ENCODE peak calls at places on chromosomes 4 and X, in seven cellular contexts. O is astrocyte of the spinal cord, G is nephron progenitor cell, L is mammary epithelial cell, J is tibial nerve, W is suprapubic skin, K is GM12865. M is an unnamed sample.

GRCh38 chr4:184713887-184714286 is 20.0 kb downstream of the CENPU start:
- DNase-seq in G (no peak), L (no peak), K (no peak), W (no peak), J (no peak), O (no peak), M (no peak)

GRCh38 chrX:150150081-150150779 is 211.9 kb upstream of the EOLA2 start:
- DNase-seq in J (no peak), O (no peak), L (no peak), W (no peak), G (no peak), K (no peak), M (no peak)

GRCh38 chr4:187172340-187172761 is 448.7 kb upstream of the FAT1 start:
- DNase-seq in O (peak), K (no peak), J (no peak), G (no peak), L (no peak), W (no peak), M (no peak)

GRCh38 chr4:173524218-173525117 is 5.6 kb downstream of the HAND2 start:
- DNase-seq in W (no peak), K (no peak), O (no peak), L (no peak), G (peak), J (no peak), M (no peak)

GRCh38 chr4:106287353-106287969 is 28.5 kb downstream of the TBCK start:
- DNase-seq in G (no peak), L (peak), K (no peak), J (no peak), W (no peak), O (peak), M (no peak)

GRCh38 chr4:54333657-54334056 is 104.6 kb downstream of the PDGFRA start:
- DNase-seq in L (no peak), O (no peak), G (no peak), W (no peak), J (no peak), K (no peak), M (no peak)

GRCh38 chr4:37890501-37891220 is at the start of gene TBC1D1:
- DNase-seq in K (peak), G (peak), L (peak), O (no peak), W (peak), J (no peak), M (peak)

GRCh38 chr4:7699825-7700224 is 239.8 kb downstream of the AFAP1 start:
- DNase-seq in L (no peak), G (no peak), K (no peak), W (no peak), J (no peak), O (no peak), M (no peak)

GRCh38 chrX:94612140-94612539 is 938.1 kb downstream of the FAM133A start:
- DNase-seq in K (no peak), L (no peak), G (no peak), O (no peak), W (no peak), J (no peak), M (no peak)

GRCh38 chrX:99705696-99706095 is 704.4 kb downstream of the PCDH19 start:
- DNase-seq in J (no peak), K (no peak), W (no peak), G (no peak), O (no peak), L (no peak), M (no peak)

GRCh38 chr4:19047481-19047880 is 1025.9 kb upstream of the LCORL start:
- DNase-seq in K (no peak), L (no peak), J (no peak), O (no peak), G (no peak), W (no peak), M (no peak)

GRCh38 chr4:94298725-94299252 is 43.8 kb downstream of the HPGDS start:
- DNase-seq in W (no peak), J (no peak), K (no peak), L (peak), O (no peak), G (no peak), M (no peak)

GRCh38 chrX:2500091-2500680 is 590 bp downstream of the DHRSX start:
- DNase-seq in L (peak), K (peak), W (no peak), J (no peak), G (peak), O (peak), M (peak)
- TF ChIP-seq CTCF in L (peak), K (no peak), W (no peak), J (no peak), G (no peak), O (peak), M (no peak)

GRCh38 chr4:86935499-86935832 is 655 bp downstream of the AFF1 start:
- DNase-seq in W (peak), G (no peak), J (no peak), L (no peak), K (no peak), O (no peak), M (no peak)

GRCh38 chr4:86934147-86934771 is 552 bp upstream of the AFF1 start:
- DNase-seq in J (no peak), W (no peak), L (no peak), G (peak), O (peak), K (peak), M (no peak)

GRCh38 chr4:86939123-86939522 is 4.3 kb downstream of the AFF1 start:
- DNase-seq in G (no peak), W (no peak), O (no peak), K (peak), J (no peak), L (no peak), M (no peak)

GRCh38 chr4:86934772-86935498 is at the start of gene AFF1:
- DNase-seq in K (peak), W (peak), L (peak), J (peak), G (peak), O (peak), M (peak)

DNA sequence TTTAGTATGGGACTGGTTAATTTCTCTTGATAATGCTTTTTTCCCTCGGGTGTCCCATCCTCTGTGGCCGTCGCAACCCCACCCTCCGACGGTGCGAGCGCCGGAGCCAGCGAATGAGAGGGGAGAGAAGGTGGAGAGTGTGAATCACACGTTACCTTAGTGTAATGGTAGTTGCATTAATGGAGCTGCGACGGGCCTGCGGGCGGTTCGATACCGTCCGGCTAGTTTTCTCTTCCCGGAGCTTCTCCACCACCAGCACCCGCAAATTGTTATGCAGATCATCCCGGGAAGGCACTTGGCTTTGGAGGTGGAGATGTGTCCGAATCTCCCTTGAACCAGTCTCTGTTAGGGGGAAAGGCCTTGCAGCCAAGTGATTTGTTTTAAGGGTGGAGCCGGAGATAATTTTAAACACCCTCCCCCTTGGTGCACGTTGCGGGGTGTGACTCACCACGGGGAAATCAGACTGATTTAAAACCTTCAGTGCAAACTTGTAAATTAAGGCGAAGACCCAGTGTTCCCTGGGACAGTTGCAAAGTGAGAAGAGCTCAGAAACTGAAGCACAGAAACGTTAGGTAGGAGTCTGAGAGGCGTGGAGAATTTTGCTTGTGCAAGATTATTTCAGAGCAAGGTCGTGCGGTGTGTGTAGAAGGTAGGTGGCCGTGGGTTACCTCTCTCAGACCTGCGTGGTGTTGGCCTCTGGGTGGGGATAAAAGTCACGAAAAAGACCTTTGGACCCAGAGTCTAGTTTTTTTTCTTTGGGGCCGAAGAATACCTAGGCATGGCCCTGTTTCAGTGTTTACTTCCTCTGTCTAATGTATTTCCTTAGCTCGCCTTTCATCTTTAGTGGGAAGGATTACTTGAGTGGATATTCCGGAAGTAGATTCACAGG is 1.3 kb downstream of the AFF1 start:
- DNase-seq in L (peak), G (peak), K (peak), J (peak), O (peak), W (no peak), M (peak)
- TF ChIP-seq CTCF in L (no peak), G (no peak), K (no peak), J (no peak), O (no peak), W (no peak), M (no peak)

DNA sequence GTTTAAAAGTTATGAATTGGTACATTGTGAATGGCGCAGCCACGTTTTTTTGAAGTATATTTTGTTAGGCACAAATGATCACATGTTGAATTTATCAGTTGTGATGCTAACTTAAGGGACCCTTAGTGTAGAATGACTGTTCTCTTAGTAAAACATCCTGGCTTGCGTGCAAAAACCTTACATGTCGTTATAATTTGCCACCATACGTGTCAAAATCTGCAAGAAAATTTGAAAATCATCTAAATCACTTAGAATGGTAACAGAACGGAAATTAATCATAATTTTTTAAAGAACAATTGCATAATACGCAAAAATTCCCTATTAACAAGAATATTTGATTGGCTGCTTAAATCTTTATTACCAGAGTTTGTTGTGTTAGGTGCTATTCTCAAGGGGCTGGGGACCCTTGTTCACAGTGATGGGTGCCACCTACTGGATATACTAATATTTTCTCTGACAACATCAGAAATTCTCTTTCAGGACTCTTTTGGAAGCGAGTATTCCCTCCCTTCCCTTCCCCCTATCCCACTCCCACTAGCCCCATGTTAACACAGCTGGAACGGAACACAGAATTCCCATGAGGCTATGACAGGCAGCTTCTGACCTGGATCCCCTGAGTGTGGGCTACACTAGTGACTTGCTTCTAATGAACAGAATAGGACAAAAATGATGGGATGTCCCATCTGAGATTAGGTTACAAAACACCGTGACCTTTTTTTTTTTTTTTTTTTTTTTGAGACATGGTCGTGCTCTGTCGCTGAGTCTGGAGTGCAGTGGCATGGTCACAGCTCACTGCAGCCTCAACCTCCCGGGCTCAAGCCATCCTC is 71.8 kb downstream of the SUPT20HL2 start:
- DNase-seq in L (no peak), K (peak), J (no peak), G (peak), W (no peak), O (peak), M (peak)
- TF ChIP-seq CTCF in L (peak), K (peak), J (peak), G (peak), W (no peak), O (peak), M (peak)

GRCh38 chrX:125439194-125439849 is 119.7 kb downstream of the TEX13C start:
- DNase-seq in K (no peak), J (no peak), L (no peak), O (no peak), G (no peak), W (no peak), M (no peak)

GRCh38 chrX:125436855-125437254 is 117.2 kb downstream of the TEX13C start:
- DNase-seq in G (peak), O (peak), J (no peak), W (no peak), K (peak), L (peak), M (no peak)
- TF ChIP-seq CTCF in G (peak), O (peak), J (no peak), W (no peak), K (peak), L (peak), M (peak)

GRCh38 chr4:3340038-3340702 is 47.3 kb downstream of the RGS12 start:
- DNase-seq in K (no peak), O (no peak), L (no peak), G (no peak), J (no peak), W (no peak), M (no peak)

GRCh38 chr4:3342182-3342854 is 49.5 kb downstream of the RGS12 start:
- DNase-seq in L (no peak), O (peak), J (no peak), W (no peak), K (no peak), G (no peak), M (no peak)

GRCh38 chr4:3339566-3339965 is 46.7 kb downstream of the RGS12 start:
- DNase-seq in J (no peak), O (no peak), G (no peak), L (no peak), W (no peak), K (no peak), M (no peak)

GRCh38 chr4:3341760-3342159 is 48.9 kb downstream of the RGS12 start:
- DNase-seq in K (no peak), L (no peak), G (no peak), W (no peak), J (no peak), O (no peak), M (no peak)

DNA sequence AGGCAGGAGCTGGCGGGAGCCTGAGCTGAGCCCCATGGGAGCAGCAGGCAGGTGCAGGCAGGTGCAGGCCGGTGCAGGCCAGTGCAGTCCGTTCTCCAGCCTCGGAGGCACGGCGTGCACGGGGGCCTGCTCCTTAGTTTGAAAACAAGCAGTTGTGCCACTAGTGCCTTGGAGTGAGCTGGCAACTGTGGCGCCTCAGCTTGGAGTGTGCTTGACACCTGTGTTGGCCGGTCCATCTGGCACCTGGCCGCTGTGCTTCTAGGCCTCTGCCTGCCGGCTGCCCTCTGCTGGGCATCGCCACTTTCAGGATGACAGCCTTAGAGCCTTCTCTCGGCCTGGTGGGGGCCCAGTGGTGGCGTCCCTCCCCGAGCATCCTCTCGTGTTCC is 47.9 kb downstream of the RGS12 start:
- DNase-seq in L (peak), G (no peak), O (no peak), W (no peak), K (no peak), J (no peak), M (no peak)
- TF ChIP-seq CTCF in L (peak), G (no peak), O (no peak), W (no peak), K (no peak), J (no peak), M (no peak)

GRCh38 chr4:53313510-53313909 is 52.4 kb downstream of the SCFD2 start:
- DNase-seq in O (peak), W (no peak), G (no peak), J (no peak), K (no peak), L (peak), M (no peak)
- TF ChIP-seq CTCF in O (peak), W (no peak), G (no peak), J (no peak), K (no peak), L (peak), M (no peak)

GRCh38 chr4:107760281-107760947 is 40.4 kb upstream of the PAPSS1 start:
- DNase-seq in L (no peak), G (no peak), W (no peak), O (no peak), K (no peak), J (peak), M (no peak)
- TF ChIP-seq CTCF in L (peak), G (no peak), W (no peak), O (no peak), K (no peak), J (no peak), M (no peak)